ENCODE peak calls at places on chromosomes 2 and 18, in five cellular contexts. D is activated CD4-positive, alpha-beta T cell treated with anti-CD3 and anti-CD28 coated beads, Interleukin-2, amount 10 ng/mL, durations not matched to agents 7 days and 5 days; U is T-helper 2 cell; Y is left cardiac atrium; Z is H54. F is an unnamed sample.
A peak's percentile ranks its signal among the peaks of the same experiment; 100 is the strongest.

GRCh38 chr2:241217320-241218031 is 29.0 kb downstream of the ANO7 start:
- DNase-seq in Z (peak; percentile 49), Y (peak; percentile 74), U (peak; percentile 43), D (peak; percentile 19), F (peak; percentile 52)

GRCh38 chr2:11592671-11593574 is 59.1 kb downstream of the GREB1 start:
- DNase-seq in U (no peak), Y (no peak), Z (no peak), D (no peak), F (no peak)

GRCh38 chr2:120301289-120301688 is 44.6 kb upstream of the INHBB start:
- DNase-seq in Y (no peak), D (no peak), U (no peak), Z (no peak), F (no peak)

GRCh38 chr2:134348239-134348638 is 94.4 kb downstream of the MGAT5 start:
- DNase-seq in U (no peak), D (no peak), Z (no peak), Y (no peak), F (no peak)

GRCh38 chr18:27227721-27228120 is 42.6 kb upstream of the CHST9 start:
- DNase-seq in D (no peak), U (no peak), Z (no peak), Y (no peak), F (no peak)

GRCh38 chr2:177246000-177246399 is 18.5 kb downstream of the NFE2L2 start:
- DNase-seq in D (no peak), Z (no peak), U (no peak), Y (no peak), F (no peak)

GRCh38 chr2:196591621-196592022 is 47.9 kb upstream of the CCDC150 start:
- DNase-seq in Y (no peak), Z (no peak), D (no peak), U (no peak), F (no peak)

GRCh38 chr18:31255953-31256352 is 62.0 kb upstream of the DSG1 start:
- DNase-seq in Z (no peak), U (no peak), Y (no peak), D (no peak), F (no peak)

GRCh38 chr2:239463541-239464165 is 62.8 kb upstream of the HDAC4 start:
- DNase-seq in D (no peak), Y (peak; percentile 16), U (no peak), Z (no peak), F (no peak)